ENCODE peak calls at places on chromosomes 6 and 20, in five cellular contexts. H is activated naive CD8-positive, alpha-beta T cell treated with anti-CD3 and anti-CD28 coated beads, Interleukin-2, amount 50 U/mL, for 24 hours; E is stimulated activated naive B cell treated with anti-CD40 and anti-IgM and Interleukin-4, amounts not matched to agents 10 μg/mL and 1 μg/mL and 100 μg/mL, for 72 hours; D is HT1080; X is iPS-NIHi11. V is an unnamed sample.

GRCh38 chr6:14322841-14323240 is 205.3 kb downstream of the CD83 start:
- DNase-seq in H (no peak), E (no peak), D (no peak), X (no peak), V (no peak)

GRCh38 chr20:37347891-37348642 is 2.1 kb downstream of the SRC start:
- DNase-seq in H (no peak), E (peak), D (no peak), X (no peak), V (no peak)

GRCh38 chr20:33981964-33982363 is 11.7 kb upstream of the RALY start:
- DNase-seq in H (no peak), E (no peak), D (no peak), X (no peak), V (no peak)

GRCh38 chr6:156991971-156992370 is 214.8 kb downstream of the ARID1B start:
- DNase-seq in H (no peak), E (no peak), D (no peak), X (no peak), V (no peak)

GRCh38 chr20:676315-676937 is 824 bp upstream of the SCRT2 start:
- DNase-seq in H (no peak), E (peak), D (no peak), X (peak), V (no peak)

GRCh38 chr6:7467007-7467897 is 74.2 kb upstream of the DSP start:
- DNase-seq in H (no peak), E (no peak), D (no peak), X (no peak), V (no peak)

GRCh38 chr6:47483853-47484546 is 6.4 kb downstream of the CD2AP start:
- DNase-seq in H (no peak), E (no peak), D (peak), X (no peak), V (no peak)

GRCh38 chr6:46410330-46410953 is 80.8 kb downstream of the RCAN2 start:
- DNase-seq in H (no peak), E (no peak), D (peak), X (peak), V (peak)

GRCh38 chr20:62808211-62808865 is 3.7 kb downstream of the OGFR start:
- DNase-seq in H (peak), E (peak), D (peak), X (peak), V (peak)

GRCh38 chr20:16397053-16397452 is 176.2 kb downstream of the KIF16B start:
- DNase-seq in H (no peak), E (no peak), D (no peak), X (no peak), V (no peak)

GRCh38 chr20:58661298-58662141 is 10.4 kb downstream of the STX16 start:
- DNase-seq in H (peak), E (no peak), D (no peak), X (no peak), V (no peak)

GRCh38 chr6:43471399-43471798 is 6.0 kb upstream of the TJAP1 start:
- DNase-seq in H (no peak), E (no peak), D (no peak), X (no peak), V (no peak)

GRCh38 chr20:38880952-38881735 is 45.1 kb upstream of the FAM83D start:
- DNase-seq in H (no peak), E (peak), D (peak), X (no peak), V (no peak)

GRCh38 chr6:13478525-13478962 is 8.9 kb downstream of the GFOD1 start:
- DNase-seq in H (no peak), E (no peak), D (no peak), X (no peak), V (peak)

GRCh38 chr20:25624500-25624939 is 706 bp upstream of the NANP start:
- DNase-seq in H (no peak), E (no peak), D (no peak), X (no peak), V (no peak)

GRCh38 chr20:29876911-29877285 is 1380.6 kb upstream of the DEFB115 start:
- DNase-seq in H (no peak), E (no peak), D (no peak), X (no peak), V (no peak)

GRCh38 chr20:33724439-33725094 is 4.5 kb upstream of the PXMP4 start:
- DNase-seq in H (no peak), E (no peak), D (no peak), X (no peak), V (no peak)

V was measured in GM06990.